ENCODE peak calls at places on chromosomes 2 and 18, in ten cellular contexts. X is left ventricle myocardium inferior; Y is lower lobe of right lung; H is A549; E is cardiac muscle cell; Q is body of pancreas; U is astrocyte of the spinal cord; A is endodermal cell; G is foreskin fibroblast; M is CD8-positive, alpha-beta T cell. R is an unnamed sample.

GRCh38 chr2:23385351-23385747 is 370 bp downstream of the KLHL29 start:
- DNase-seq in X (peak), Y (no peak), H (peak), E (peak), Q (peak), U (peak), A (peak), G (peak), M (no peak), R (no peak)

GRCh38 chr2:171272039-171272438 is 111.3 kb upstream of the TLK1 start:
- DNase-seq in X (no peak), Y (peak), H (peak), E (peak), Q (peak), U (peak), A (peak), G (peak), M (no peak), R (peak)

GRCh38 chr2:161761160-161761559 is 136.9 kb downstream of the SLC4A10 start:
- DNase-seq in X (no peak), Y (no peak), H (no peak), E (no peak), Q (no peak), U (no peak), A (no peak), G (no peak), M (no peak), R (no peak)

GRCh38 chr18:66616523-66616983 is 12.7 kb upstream of the CDH19 start:
- DNase-seq in X (no peak), Y (no peak), H (no peak), E (peak), Q (no peak), U (no peak), A (peak), G (no peak), M (no peak), R (no peak)

GRCh38 chr2:20097889-20098714 is 46.7 kb upstream of the LAPTM4A start:
- DNase-seq in X (peak), Y (peak), H (peak), E (peak), Q (peak), U (peak), A (peak), G (peak), M (peak), R (peak)

GRCh38 chr2:126883661-126884030 is 15.0 kb upstream of the TEX51 start:
- DNase-seq in X (no peak), Y (no peak), H (no peak), E (no peak), Q (no peak), U (no peak), A (peak), G (no peak), M (no peak), R (no peak)

GRCh38 chr18:21489119-21489750 is 111.3 kb downstream of the ESCO1 start:
- DNase-seq in X (no peak), Y (no peak), H (peak), E (peak), Q (peak), U (peak), A (peak), G (peak), M (no peak), R (peak)

GRCh38 chr18:55448390-55448789 is 139.6 kb downstream of the TCF4 start:
- DNase-seq in X (no peak), Y (no peak), H (no peak), E (no peak), Q (no peak), U (no peak), A (no peak), G (no peak), M (no peak), R (no peak)

GRCh38 chr18:35939166-35939565 is 33.3 kb upstream of the RMP24 start:
- DNase-seq in X (no peak), Y (no peak), H (no peak), E (peak), Q (no peak), U (no peak), A (peak), G (peak), M (no peak), R (no peak)

GRCh38 chr2:141260895-141261294 is 869.9 kb downstream of the LRP1B start:
- DNase-seq in X (no peak), Y (no peak), H (no peak), E (no peak), Q (no peak), U (no peak), A (no peak), G (no peak), M (no peak), R (no peak)

GRCh38 chr2:235724964-235725603 is 231.2 kb downstream of the AGAP1 start:
- DNase-seq in X (peak), Y (no peak), H (no peak), E (peak), Q (peak), U (no peak), A (no peak), G (peak), M (no peak), R (peak)

GRCh38 chr2:40360652-40361051 is 91.2 kb downstream of the SLC8A1 start:
- DNase-seq in X (no peak), Y (no peak), H (no peak), E (no peak), Q (no peak), U (no peak), A (no peak), G (peak), M (no peak), R (no peak)

GRCh38 chr18:47754311-47755101 is 176.0 kb downstream of the SMAD2 start:
- DNase-seq in X (no peak), Y (no peak), H (peak), E (peak), Q (no peak), U (no peak), A (peak), G (no peak), M (peak), R (peak)

GRCh38 chr2:8797682-8798081 is 39.7 kb downstream of the KIDINS220 start:
- DNase-seq in X (no peak), Y (no peak), H (no peak), E (peak), Q (no peak), U (no peak), A (no peak), G (no peak), M (no peak), R (no peak)

GRCh38 chr18:50895350-50896045 is 16.6 kb downstream of the ME2 start:
- DNase-seq in X (no peak), Y (no peak), H (no peak), E (no peak), Q (no peak), U (no peak), A (no peak), G (no peak), M (no peak), R (no peak)

GRCh38 chr2:8290771-8291352 is 391.0 kb upstream of the ID2 start:
- DNase-seq in X (no peak), Y (no peak), H (no peak), E (no peak), Q (no peak), U (no peak), A (no peak), G (no peak), M (no peak), R (no peak)

GRCh38 chr18:31679806-31680793 is 4.3 kb downstream of the B4GALT6 start:
- DNase-seq in X (no peak), Y (no peak), H (no peak), E (peak), Q (no peak), U (no peak), A (peak), G (no peak), M (no peak), R (peak)

GRCh38 chr2:125405816-125406215 is 1250.1 kb upstream of the GYPC start:
- DNase-seq in X (no peak), Y (no peak), H (peak), E (peak), Q (no peak), U (peak), A (no peak), G (peak), M (no peak), R (peak)

GRCh38 chr2:100666996-100667395 is 104.2 kb downstream of the PDCL3 start:
- DNase-seq in X (no peak), Y (no peak), H (no peak), E (no peak), Q (no peak), U (no peak), A (no peak), G (no peak), M (no peak), R (no peak)

GRCh38 chr18:79543861-79544385 is 135.7 kb upstream of the CTDP1 start:
- DNase-seq in X (no peak), Y (peak), H (no peak), E (no peak), Q (no peak), U (no peak), A (peak), G (no peak), M (no peak), R (no peak)

GRCh38 chr2:209762564-209762963 is 9.1 kb upstream of the UNC80 start:
- DNase-seq in X (no peak), Y (no peak), H (no peak), E (no peak), Q (no peak), U (no peak), A (no peak), G (no peak), M (no peak), R (no peak)

GRCh38 chr2:176093145-176093888 is 796 bp downstream of the HOXD13 start:
- DNase-seq in X (no peak), Y (no peak), H (no peak), E (no peak), Q (no peak), U (no peak), A (peak), G (peak), M (no peak), R (no peak)
- TF ChIP-seq CTCF in X (no peak), Y (no peak), H (peak), E (no peak), Q (no peak), U (no peak), A (peak), G (peak), M (no peak), R (no peak)

DNA sequence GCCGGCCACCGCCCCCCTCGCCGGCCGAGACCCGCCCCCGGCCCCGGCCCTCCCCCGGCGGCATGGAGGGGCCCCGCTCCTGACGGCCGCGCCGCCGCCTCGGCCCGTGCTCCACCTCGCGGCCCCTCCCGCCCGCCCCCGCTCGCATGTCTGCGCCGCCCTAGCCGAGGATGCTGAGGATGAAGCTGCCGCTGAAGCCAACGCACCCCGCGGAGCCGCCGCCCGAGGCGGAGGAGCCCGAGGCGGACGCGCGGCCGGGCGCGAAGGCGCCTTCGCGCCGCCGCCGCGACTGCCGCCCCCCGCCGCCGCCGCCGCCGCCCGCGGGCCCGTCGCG is 397 bp downstream of the ZCCHC2 start:
- DNase-seq in X (no peak), Y (no peak), H (no peak), E (no peak), Q (no peak), U (no peak), A (no peak), G (no peak), M (no peak), R (no peak)
- H3K4me3 ChIP-seq in X (peak), Y (peak), H (peak), E (peak), Q (no peak), U (peak), A (no peak), G (peak), M (no peak), R (no peak)

GRCh38 chr2:149169653-149170052 is 131.2 kb downstream of the LYPD6B start:
- DNase-seq in X (no peak), Y (no peak), H (no peak), E (no peak), Q (peak), U (no peak), A (no peak), G (peak), M (no peak), R (no peak)
- TF ChIP-seq CTCF in X (no peak), Y (no peak), H (no peak), E (no peak), Q (no peak), U (no peak), A (no peak), G (no peak), M (no peak), R (no peak)

GRCh38 chr2:96324716-96325037 is 440 bp upstream of the ITPRIPL1 start:
- DNase-seq in X (no peak), Y (no peak), H (no peak), E (no peak), Q (no peak), U (no peak), A (no peak), G (no peak), M (no peak), R (no peak)
- H3K4me3 ChIP-seq in X (peak), Y (peak), H (no peak), E (peak), Q (no peak), U (peak), A (peak), G (peak), M (peak), R (no peak)

GRCh38 chr2:198322275-198322674 is 517.9 kb downstream of the PLCL1 start:
- DNase-seq in X (no peak), Y (no peak), H (no peak), E (no peak), Q (no peak), U (no peak), A (peak), G (no peak), M (no peak), R (no peak)
- TF ChIP-seq CTCF in X (peak), Y (no peak), H (no peak), E (peak), Q (no peak), U (peak), A (peak), G (peak), M (peak), R (peak)

DNA sequence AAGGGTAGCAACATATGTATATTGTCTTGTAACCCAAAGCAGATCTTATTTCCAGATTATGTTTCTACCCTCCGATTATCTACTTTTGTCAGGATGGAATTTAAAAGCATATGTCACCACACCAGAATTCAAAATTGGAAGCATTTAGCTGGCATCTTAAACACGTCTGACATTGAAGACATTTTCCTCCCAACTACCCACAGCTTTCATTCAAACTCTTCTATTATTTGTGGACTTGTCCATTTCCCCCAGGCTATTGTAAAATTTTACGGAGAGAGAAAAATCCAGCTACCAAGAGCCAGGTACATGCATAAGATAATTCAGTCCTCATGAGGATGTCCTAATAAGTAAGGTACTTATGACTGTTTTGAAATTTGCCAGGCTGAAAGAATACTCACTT is 659.3 kb downstream of the LRRTM4 start:
- DNase-seq in X (no peak), Y (no peak), H (no peak), E (no peak), Q (no peak), U (no peak), A (no peak), G (no peak), M (no peak), R (no peak)
- H3K4me3 ChIP-seq in X (no peak), Y (no peak), H (no peak), E (no peak), Q (no peak), U (no peak), A (no peak), G (no peak), M (no peak), R (no peak)

DNA sequence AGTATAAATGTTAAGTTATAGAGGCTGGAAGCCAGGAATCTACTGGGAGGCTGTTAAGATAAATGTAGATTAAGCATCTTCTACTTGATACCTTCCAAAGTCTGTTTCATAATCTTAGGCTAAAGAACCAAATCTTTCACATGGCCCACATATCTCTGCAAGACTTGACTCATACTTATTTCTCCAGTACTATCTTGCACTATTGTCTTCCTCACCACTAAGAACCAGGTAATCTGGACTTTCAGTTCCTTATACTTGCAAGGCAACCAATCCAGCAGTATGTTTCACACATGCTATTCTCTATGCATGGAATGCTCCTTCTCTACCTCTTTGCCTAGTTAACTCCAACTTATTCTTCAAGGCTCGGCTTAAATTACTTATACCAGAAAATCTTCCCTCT is 62.2 kb downstream of the RBMS1 start:
- DNase-seq in X (no peak), Y (no peak), H (no peak), E (no peak), Q (no peak), U (no peak), A (no peak), G (peak), M (no peak), R (no peak)
- TF ChIP-seq CTCF in X (no peak), Y (no peak), H (no peak), E (no peak), Q (no peak), U (no peak), A (no peak), G (no peak), M (no peak), R (no peak)

DNA sequence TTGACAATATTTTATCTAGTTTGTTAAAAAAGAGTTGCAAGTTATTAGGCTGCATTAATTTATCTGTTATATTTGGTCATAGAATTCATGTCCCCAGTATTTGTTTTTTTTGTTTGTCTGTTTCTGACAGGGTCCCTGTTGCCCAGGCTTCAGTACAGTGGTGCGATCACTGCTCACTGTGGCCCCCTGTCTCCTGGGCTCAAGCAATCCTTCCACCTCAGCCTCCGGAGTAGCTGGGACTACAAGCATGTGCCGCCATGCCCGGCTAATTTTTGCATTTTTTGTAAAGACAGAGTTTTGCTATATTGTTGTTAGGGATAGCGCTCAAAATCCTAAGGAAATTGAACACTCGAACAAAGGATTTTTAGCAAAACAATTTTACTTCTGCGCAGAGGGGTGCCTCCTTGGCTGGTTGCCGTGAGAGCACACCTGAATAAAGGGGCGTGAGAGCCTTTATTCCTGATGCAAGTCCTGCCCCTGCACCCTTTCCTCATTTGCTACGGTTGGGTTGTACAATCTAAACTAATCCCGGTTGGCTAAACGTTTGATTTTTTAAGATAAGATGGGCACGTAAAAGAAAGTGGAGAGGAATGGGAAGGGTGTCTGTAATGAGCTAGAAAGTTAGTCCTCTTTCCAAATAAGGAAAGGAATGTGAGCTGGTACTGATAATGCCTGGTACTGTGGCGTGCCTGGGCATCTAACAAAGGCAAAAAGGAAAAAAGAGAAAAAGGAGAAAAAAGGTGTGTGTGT is 65.5 kb downstream of the COMMD1 start:
- DNase-seq in X (no peak), Y (no peak), H (no peak), E (peak), Q (no peak), U (no peak), A (peak), G (no peak), M (no peak), R (no peak)
- H3K4me3 ChIP-seq in X (peak), Y (no peak), H (no peak), E (peak), Q (no peak), U (no peak), A (no peak), G (no peak), M (no peak), R (no peak)

R was measured in fibroblast of mammary gland.